ENCODE peak calls at places on chromosomes 16 and 17, in six cellular contexts. T, B, M, R, O and S are unnamed samples.

GRCh38 chr17:70869402-70870085 is 700.2 kb downstream of the KCNJ2 start:
- DNase-seq in T (no peak), B (no peak), M (no peak), R (no peak), O (no peak), S (no peak)

GRCh38 chr16:14356064-14356463 is 274.0 kb downstream of the PARN start:
- DNase-seq in T (no peak), B (no peak), M (no peak), R (no peak), O (no peak), S (no peak)

GRCh38 chr16:30839523-30840227 is 52.7 kb upstream of the ZNF629 start:
- DNase-seq in T (no peak), B (no peak), M (no peak), R (no peak), O (no peak), S (peak)

GRCh38 chr16:12147681-12148479 is 171.3 kb downstream of the SNX29 start:
- DNase-seq in T (peak), B (no peak), M (peak), R (peak), O (no peak), S (no peak)

GRCh38 chr17:40344321-40345160 is 20.0 kb downstream of the GJD3 start:
- DNase-seq in T (no peak), B (no peak), M (no peak), R (peak), O (no peak), S (no peak)

GRCh38 chr17:73194514-73195222 is 1.8 kb downstream of the COG1 start:
- DNase-seq in T (no peak), B (peak), M (no peak), R (no peak), O (peak), S (no peak)

GRCh38 chr16:68369697-68370096 is 58.9 kb downstream of the PRMT7 start:
- DNase-seq in T (no peak), B (no peak), M (no peak), R (no peak), O (no peak), S (no peak)

GRCh38 chr17:45794840-45795239 is 10.7 kb downstream of the CRHR1 start:
- DNase-seq in T (no peak), B (no peak), M (peak), R (no peak), O (no peak), S (no peak)

GRCh38 chr16:73427177-73427576 is 379.2 kb upstream of the ZFHX3 start:
- DNase-seq in T (no peak), B (no peak), M (no peak), R (no peak), O (no peak), S (no peak)

GRCh38 chr17:45020354-45021138 is 30.9 kb downstream of the DCAKD start:
- DNase-seq in T (no peak), B (peak), M (peak), R (peak), O (peak), S (no peak)

GRCh38 chr17:59845595-59846390 is 47.0 kb downstream of the TUBD1 start:
- DNase-seq in T (no peak), B (peak), M (peak), R (no peak), O (peak), S (peak)

GRCh38 chr16:680967-681745 is 946 bp downstream of the STUB1 start:
- DNase-seq in T (no peak), B (peak), M (no peak), R (peak), O (peak), S (peak)

GRCh38 chr17:76063880-76064546 is 8.3 kb downstream of the SRP68 start:
- DNase-seq in T (no peak), B (no peak), M (no peak), R (no peak), O (no peak), S (no peak)

GRCh38 chr16:80189481-80190163 is 351.2 kb upstream of the DYNLRB2 start:
- DNase-seq in T (no peak), B (no peak), M (no peak), R (no peak), O (no peak), S (no peak)

GRCh38 chr16:14042706-14043105 is 28.4 kb upstream of the MRTFB start:
- DNase-seq in T (no peak), B (no peak), M (no peak), R (no peak), O (no peak), S (no peak)

GRCh38 chr16:10828851-10829331 is 10.3 kb upstream of the TVP23A start:
- DNase-seq in T (no peak), B (peak), M (no peak), R (peak), O (no peak), S (peak)

GRCh38 chr17:7655541-7655840 is 4.8 kb downstream of the ATP1B2 start:
- DNase-seq in T (no peak), B (no peak), M (no peak), R (no peak), O (no peak), S (no peak)

GRCh38 chr16:79519448-79519847 is 81.1 kb downstream of the MAF start:
- DNase-seq in T (no peak), B (no peak), M (no peak), R (no peak), O (no peak), S (no peak)

GRCh38 chr16:4415538-4416199 is 727 bp downstream of the CORO7 start:
- DNase-seq in T (no peak), B (no peak), M (peak), R (peak), O (no peak), S (no peak)

GRCh38 chr17:36930501-36930900 is 6.8 kb upstream of the LHX1 start:
- DNase-seq in T (no peak), B (no peak), M (no peak), R (no peak), O (no peak), S (no peak)

GRCh38 chr17:82297280-82297803 is 20.1 kb downstream of the CD7 start:
- DNase-seq in T (no peak), B (no peak), M (no peak), R (no peak), O (peak), S (no peak)

DNA sequence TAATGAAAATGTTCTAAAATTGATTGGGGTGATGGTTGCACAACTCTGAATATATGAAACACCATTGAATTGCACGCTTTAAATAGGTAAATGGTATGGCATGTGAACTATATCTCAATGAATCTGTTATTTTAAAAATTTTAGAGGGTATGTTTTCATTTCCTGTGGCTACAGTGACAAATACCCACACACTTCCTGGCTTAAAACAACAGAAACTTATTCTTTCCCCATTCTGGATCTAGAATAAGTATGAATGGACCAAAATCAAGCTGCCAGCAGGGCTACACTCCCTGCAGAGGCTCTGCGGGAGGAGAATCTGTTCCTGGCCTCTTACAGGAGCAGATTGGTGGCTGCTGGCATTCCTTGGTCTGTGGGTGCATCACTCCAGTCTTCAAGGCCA is 11.3 kb upstream of the PECAM1 start:
- DNase-seq in T (no peak), B (no peak), M (no peak), R (no peak), O (no peak), S (no peak)
- H3K9ac ChIP-seq in T (no peak), B (no peak), M (no peak), R (no peak), O (no peak), S (no peak)

GRCh38 chr16:22625948-22626347 is 115.3 kb downstream of the NPIPB5 start:
- DNase-seq in T (no peak), B (no peak), M (no peak), R (no peak), O (peak), S (no peak)
- H3K14ac ChIP-seq in T (no peak), B (no peak), M (no peak), R (no peak), O (no peak), S (no peak)

DNA sequence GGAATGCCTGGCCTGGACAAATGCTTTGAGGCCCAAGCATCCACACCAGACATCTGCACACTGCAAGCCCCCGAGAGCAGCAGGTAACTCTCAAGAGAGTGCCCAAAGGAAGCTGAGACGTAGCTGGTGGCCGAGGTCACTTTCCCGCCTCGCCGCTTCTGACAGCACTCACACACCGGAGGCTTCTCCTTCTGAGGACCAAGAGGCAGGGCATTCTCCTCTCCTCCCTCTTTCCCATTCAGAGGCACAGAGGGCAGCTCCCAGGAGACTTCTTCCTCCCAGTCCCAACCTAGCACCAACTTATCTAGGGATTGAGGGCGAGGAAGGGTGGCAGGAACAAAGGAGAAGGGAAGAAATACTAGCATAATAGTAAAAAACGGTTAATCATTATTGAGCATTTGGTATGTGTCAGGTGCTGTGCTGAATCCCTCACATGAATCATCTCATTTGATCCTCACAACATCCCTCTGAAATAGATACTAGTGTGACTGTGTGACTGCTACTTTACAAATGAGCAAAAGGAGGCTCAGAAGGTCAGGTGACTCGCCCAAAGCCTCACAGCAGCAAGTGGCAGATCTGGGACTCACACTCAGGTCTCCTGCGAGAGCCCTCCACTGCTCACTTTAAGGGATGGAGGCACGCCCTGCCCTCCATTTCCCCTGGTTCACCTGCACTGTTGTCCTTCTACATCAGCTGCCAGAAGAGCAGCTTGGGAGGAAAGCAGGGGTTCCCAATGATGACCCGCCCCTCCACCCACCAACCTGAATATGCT is 41.8 kb downstream of the MYO18A start:
- DNase-seq in T (no peak), B (peak), M (no peak), R (no peak), O (no peak), S (no peak)
- H3K4me2 ChIP-seq in T (no peak), B (peak), M (no peak), R (no peak), O (peak), S (no peak)

GRCh38 chr16:88741368-88741767 is 35.1 kb downstream of the CTU2 start:
- DNase-seq in T (no peak), B (no peak), M (no peak), R (no peak), O (no peak), S (no peak)
- H3K9ac ChIP-seq in T (no peak), B (no peak), M (no peak), R (no peak), O (no peak), S (no peak)

GRCh38 chr16:57352636-57353047 is 5.9 kb upstream of the CCL22 start:
- DNase-seq in T (no peak), B (no peak), M (no peak), R (no peak), O (no peak), S (no peak)
- H3K14ac ChIP-seq in T (no peak), B (no peak), M (no peak), R (no peak), O (no peak), S (no peak)

GRCh38 chr16:88561485-88562369 is 8.5 kb upstream of the ZC3H18 start:
- DNase-seq in T (peak), B (peak), M (peak), R (peak), O (peak), S (peak)
- H3K4me2 ChIP-seq in T (peak), B (peak), M (no peak), R (peak), O (peak), S (no peak)

GRCh38 chr16:84665843-84666242 is 17.5 kb downstream of the KLHL36 start:
- DNase-seq in T (no peak), B (no peak), M (no peak), R (no peak), O (no peak), S (no peak)
- H3K9ac ChIP-seq in T (peak), B (no peak), M (no peak), R (no peak), O (no peak), S (no peak)